ENCODE peak calls at places on chromosomes 4 and X, in nine cellular contexts. O is fibroblast of mammary gland, E is mammary epithelial cell, I is neural progenitor cell, U is ovary, N is fibroblast of the aortic adventitia, Y is GM06990, V is IMR-90, P is GM10248. S is an unnamed sample.

GRCh38 chr4:151709071-151709470 is 51.7 kb downstream of the GATB start:
- DNase-seq in O (no peak), E (no peak), I (no peak), U (no peak), N (no peak), Y (no peak), V (no peak), P (no peak), S (no peak)

GRCh38 chr4:82247171-82247570 is 126.6 kb downstream of the HNRNPD start:
- DNase-seq in O (no peak), E (peak; percentile 57), I (no peak), U (no peak), N (no peak), Y (no peak), V (no peak), P (no peak), S (no peak)

GRCh38 chr4:80307183-80307735 is 28.3 kb upstream of the CFAP299 start:
- DNase-seq in O (no peak), E (peak; percentile 21), I (no peak), U (no peak), N (peak; percentile 64), Y (no peak), V (peak; percentile 41), P (no peak), S (no peak)

GRCh38 chr4:2574863-2575262 is 38.4 kb downstream of the FAM193A start:
- DNase-seq in O (no peak), E (no peak), I (no peak), U (no peak), N (no peak), Y (no peak), V (no peak), P (no peak), S (no peak)

GRCh38 chr4:181150173-181150572 is 1093.0 kb upstream of the TENM3 start:
- DNase-seq in O (no peak), E (no peak), I (no peak), U (no peak), N (no peak), Y (no peak), V (no peak), P (no peak), S (no peak)

GRCh38 chrX:23694606-23695005 is 27.3 kb downstream of the PRDX4 start:
- DNase-seq in O (peak; percentile 62), E (peak; percentile 30), I (peak; percentile 76), U (peak; percentile 51), N (peak; percentile 65), Y (no peak), V (peak; percentile 57), P (peak; percentile 67), S (no peak)

GRCh38 chr4:39812500-39812899 is 114.6 kb downstream of the UBE2K start:
- DNase-seq in O (no peak), E (no peak), I (no peak), U (no peak), N (no peak), Y (no peak), V (no peak), P (no peak), S (no peak)

GRCh38 chr4:36385951-36386561 is 104.6 kb downstream of the DTHD1 start:
- DNase-seq in O (no peak), E (no peak), I (no peak), U (no peak), N (no peak), Y (peak; percentile 65), V (no peak), P (peak; percentile 25), S (no peak)

GRCh38 chr4:104811727-104812126 is 317.0 kb upstream of the CXXC4 start:
- DNase-seq in O (no peak), E (no peak), I (no peak), U (no peak), N (no peak), Y (no peak), V (no peak), P (no peak), S (no peak)

GRCh38 chrX:125826774-125827451 is 339.2 kb downstream of the DCAF12L2 start:
- DNase-seq in O (no peak), E (no peak), I (no peak), U (no peak), N (no peak), Y (no peak), V (no peak), P (no peak), S (no peak)

DNA sequence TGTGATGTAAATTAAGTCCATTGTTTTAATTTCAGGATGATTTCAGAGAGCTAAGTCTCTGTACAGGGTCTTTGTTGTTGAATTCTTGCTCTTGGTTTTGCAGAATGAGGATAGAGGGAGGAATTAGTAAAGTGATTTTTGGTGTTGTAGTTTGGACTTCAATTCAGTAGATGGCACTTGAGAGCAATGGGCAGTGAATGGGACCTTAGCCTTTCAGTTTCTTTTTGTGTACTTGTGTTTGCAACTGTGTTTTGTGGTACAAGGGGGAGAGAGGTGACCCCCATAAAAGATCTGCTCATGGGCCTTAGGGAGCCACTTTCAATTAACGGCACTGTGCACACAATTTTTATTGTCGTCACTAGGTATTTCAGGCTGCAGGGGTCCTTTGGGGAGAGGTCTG is 340.0 kb downstream of the DCAF12L2 start:
- DNase-seq in O (no peak), E (no peak), I (peak; percentile 1), U (no peak), N (no peak), Y (no peak), V (no peak), P (no peak), S (no peak)
- TF ChIP-seq CTCF in O (no peak), E (peak; percentile 13), I (no peak), U (no peak), N (no peak), Y (no peak), V (no peak), P (no peak), S (no peak)

DNA sequence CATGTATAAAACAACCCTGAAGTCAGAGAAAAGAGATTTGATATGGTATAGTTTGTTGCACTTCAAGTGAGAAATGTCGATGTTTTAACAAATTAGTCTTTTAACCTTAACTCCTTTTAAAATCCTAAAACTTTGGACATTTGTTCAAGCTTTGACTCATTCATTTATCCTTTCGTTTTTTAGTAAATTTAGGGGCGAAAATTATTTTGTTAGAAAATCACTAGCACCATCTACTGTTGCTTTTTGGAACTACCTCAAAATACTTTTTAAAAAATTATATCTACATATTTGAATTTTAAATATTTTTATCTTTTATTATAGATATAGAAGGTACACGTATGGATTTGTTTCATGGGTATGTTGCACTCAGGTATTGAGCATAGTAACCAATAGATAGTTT is 165.1 kb upstream of the POF1B start:
- DNase-seq in O (peak; percentile 1), E (no peak), I (no peak), U (no peak), N (peak; percentile 7), Y (no peak), V (no peak), P (no peak), S (no peak)
- TF ChIP-seq CTCF in O (peak; percentile 38), E (peak; percentile 46), I (peak; percentile 58), U (no peak), N (peak; percentile 41), Y (peak; percentile 29), V (peak; percentile 48), P (no peak), S (peak; percentile 55)

GRCh38 chr4:96035727-96036126 is 195.8 kb downstream of the PDHA2 start:
- DNase-seq in O (peak; percentile 19), E (peak; percentile 39), I (peak; percentile 18), U (no peak), N (peak; percentile 15), Y (no peak), V (no peak), P (no peak), S (no peak)
- TF ChIP-seq CTCF in O (peak; percentile 21), E (peak; percentile 70), I (peak; percentile 57), U (no peak), N (peak; percentile 17), Y (peak; percentile 4), V (no peak), P (no peak), S (peak; percentile 43)

DNA sequence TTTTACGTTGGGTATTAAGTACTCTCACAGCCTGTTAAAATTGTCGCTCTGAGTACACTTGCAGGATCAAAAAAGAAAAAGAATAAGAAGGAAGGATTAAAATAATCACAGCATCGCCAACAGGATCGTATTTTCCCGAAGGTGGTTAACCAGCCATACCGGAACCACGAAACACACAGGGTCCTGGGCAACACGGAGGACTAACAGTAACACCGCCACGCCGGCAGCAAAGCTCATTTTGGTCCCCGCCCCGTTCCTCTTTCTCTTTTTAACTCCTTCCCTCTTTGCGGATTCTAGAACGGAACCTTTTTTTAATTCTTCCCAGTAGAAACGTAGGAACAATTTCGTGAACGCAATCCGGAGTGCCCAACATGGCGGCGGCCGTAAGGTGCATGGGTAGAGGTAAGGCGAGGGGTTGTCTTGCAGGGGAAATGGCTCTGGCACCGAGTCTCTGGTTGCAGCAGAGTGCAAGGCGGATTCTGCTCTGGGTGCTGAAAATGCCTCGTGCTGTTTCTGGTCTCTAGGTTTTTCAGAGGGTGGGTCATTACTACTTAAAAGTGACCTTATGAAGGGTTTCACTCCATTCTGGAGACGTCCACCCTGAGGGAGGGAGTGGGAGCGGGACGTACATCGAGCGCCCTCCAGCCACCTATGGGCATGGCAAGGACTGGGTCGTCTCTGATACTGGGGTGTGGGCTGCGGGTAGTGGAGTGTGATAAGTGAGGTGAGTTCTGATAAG is at the start of gene MRPL1:
- DNase-seq in O (peak; percentile 96), E (peak; percentile 94), I (peak; percentile 90), U (peak; percentile 82), N (peak; percentile 98), Y (peak; percentile 86), V (peak; percentile 96), P (peak; percentile 80), S (peak; percentile 95)
- TF ChIP-seq CTCF in O (no peak), E (no peak), I (no peak), U (no peak), N (peak; percentile 1), Y (peak; percentile 21), V (no peak), P (peak; percentile 24), S (peak; percentile 10)

GRCh38 chrX:13742397-13743176 is 8.0 kb downstream of the OFD1 start:
- DNase-seq in O (no peak), E (no peak), I (no peak), U (no peak), N (no peak), Y (peak; percentile 74), V (no peak), P (peak; percentile 60), S (no peak)

GRCh38 chrX:13741695-13742094 is 7.1 kb downstream of the OFD1 start:
- DNase-seq in O (no peak), E (no peak), I (no peak), U (no peak), N (no peak), Y (no peak), V (no peak), P (no peak), S (no peak)
- TF ChIP-seq CTCF in O (no peak), E (no peak), I (no peak), U (no peak), N (no peak), Y (no peak), V (no peak), P (no peak), S (no peak)

DNA sequence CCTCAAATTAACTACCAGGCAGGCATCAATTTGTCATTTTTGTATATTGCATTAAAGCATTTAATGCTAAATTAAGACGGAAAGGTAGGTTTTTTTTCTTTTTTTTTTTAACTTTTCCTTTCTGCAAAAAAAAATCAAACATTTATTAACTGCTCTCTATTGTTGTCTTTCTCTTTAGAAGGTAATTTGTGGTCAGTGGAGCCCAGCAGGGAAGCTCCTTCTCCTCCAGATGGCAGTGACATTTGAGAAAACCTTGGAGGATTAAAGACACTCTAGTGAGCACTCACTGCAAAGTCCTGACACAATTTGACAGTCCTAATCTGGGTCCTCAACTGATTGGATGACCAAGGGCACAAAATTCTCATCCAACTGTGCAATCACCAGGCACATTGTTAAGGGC is 102.4 kb downstream of the SLIT2 start:
- DNase-seq in O (no peak), E (no peak), I (peak; percentile 72), U (no peak), N (no peak), Y (no peak), V (no peak), P (no peak), S (no peak)
- TF ChIP-seq CTCF in O (no peak), E (no peak), I (no peak), U (no peak), N (no peak), Y (no peak), V (no peak), P (no peak), S (no peak)

S was measured in osteocyte.